ENCODE peak calls at places on chromosome 18, in six cellular contexts. P is breast epithelium, K is OCI-LY7, J is HL-60, R is IMR-90, M is natural killer cell. Y is an unnamed sample.

GRCh38 chr18:37512400-37512799 is 53.2 kb downstream of the CELF4 start:
- DNase-seq in K (no peak), M (no peak), P (no peak), J (no peak), R (no peak), Y (no peak)

GRCh38 chr18:48662021-48662661 is 123.3 kb downstream of the CTIF start:
- DNase-seq in M (no peak), K (no peak), P (no peak), R (peak; percentile 78), J (peak; percentile 71), Y (no peak)

GRCh38 chr18:11859903-11860407 is 8.7 kb downstream of the CHMP1B start:
- DNase-seq in K (no peak), M (no peak), P (no peak), J (no peak), R (peak; percentile 90), Y (no peak)

GRCh38 chr18:39350916-39351315 is 1785.3 kb upstream of the CELF4 start:
- DNase-seq in P (no peak), J (no peak), K (no peak), M (no peak), R (no peak), Y (no peak)

GRCh38 chr18:25365242-25365641 is 13.3 kb upstream of the ZNF521 start:
- DNase-seq in M (no peak), J (no peak), K (no peak), R (no peak), P (no peak), Y (no peak)

GRCh38 chr18:43563780-43564179 is 286.5 kb upstream of the SYT4 start:
- DNase-seq in K (peak; percentile 1), J (no peak), R (peak; percentile 6), P (no peak), M (no peak), Y (peak; percentile 52)

GRCh38 chr18:59921384-59921891 is 21.6 kb downstream of the PMAIP1 start:
- DNase-seq in P (no peak), J (no peak), R (no peak), M (peak; percentile 47), K (no peak), Y (no peak)

GRCh38 chr18:54749291-54749690 is 79.0 kb upstream of the RAB27B start:
- DNase-seq in J (no peak), K (no peak), R (no peak), P (no peak), M (no peak), Y (no peak)

GRCh38 chr18:53567935-53568574 is 656.4 kb downstream of the MBD2 start:
- DNase-seq in R (peak; percentile 13), J (no peak), M (no peak), P (no peak), K (peak; percentile 16), Y (peak; percentile 18)

GRCh38 chr18:8802031-8802679 is 96.8 kb downstream of the MTCL1 start:
- DNase-seq in J (no peak), M (no peak), K (no peak), P (no peak), R (no peak), Y (no peak)
- TF ChIP-seq CTCF in J (no peak), M (no peak), K (no peak), P (no peak), R (peak; percentile 8), Y (no peak)

DNA sequence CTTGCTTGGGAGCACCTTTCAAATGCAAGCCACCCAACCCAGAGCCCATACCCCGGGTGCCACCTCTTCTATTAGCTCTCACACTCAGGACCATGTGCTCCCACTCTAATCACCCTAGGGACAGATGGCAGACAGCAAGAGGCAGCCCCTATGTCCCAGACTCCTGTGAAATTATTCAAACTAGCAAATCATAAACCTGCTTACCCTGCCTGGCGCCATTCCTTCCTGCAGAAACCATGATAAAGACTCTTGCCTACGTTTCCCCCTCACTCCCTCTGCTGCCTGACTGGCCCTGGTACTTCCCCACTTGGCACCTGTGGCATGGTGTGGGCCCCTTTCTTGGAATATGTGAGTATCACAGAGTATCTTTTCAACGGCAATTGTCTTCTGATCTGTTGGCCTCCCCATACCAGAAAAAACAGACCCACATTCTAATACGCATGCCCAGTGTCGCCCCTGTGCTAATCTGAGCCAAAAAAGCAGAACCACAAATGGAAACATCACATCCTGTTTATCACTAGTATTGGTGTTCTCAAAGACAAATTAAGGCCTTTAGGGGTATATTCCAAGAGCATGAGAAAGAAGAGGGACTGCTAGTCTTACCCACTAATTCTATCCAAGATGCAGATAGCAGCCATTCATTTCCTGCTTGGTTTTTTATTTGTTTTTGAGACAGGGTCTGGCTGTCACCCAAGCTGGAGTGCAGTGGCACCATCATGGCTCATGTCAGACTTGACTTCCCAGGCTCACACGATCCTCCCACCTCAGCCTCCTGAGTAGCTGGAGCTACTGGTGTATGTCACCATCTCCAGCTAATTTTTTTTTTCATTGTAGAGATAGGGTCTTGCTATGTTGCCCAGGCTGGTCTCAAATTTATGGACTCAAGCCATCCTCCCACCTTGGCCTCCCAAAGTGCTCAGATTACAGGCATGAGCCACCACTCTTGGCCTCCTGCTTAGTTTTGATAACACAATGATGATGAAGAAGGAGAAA is 44.1 kb upstream of the TTC39C start:
- DNase-seq in R (no peak), J (no peak), P (no peak), M (no peak), K (peak; percentile 65), Y (no peak)
- TF ChIP-seq CTCF in R (no peak), J (no peak), P (no peak), M (no peak), K (no peak), Y (no peak)

DNA sequence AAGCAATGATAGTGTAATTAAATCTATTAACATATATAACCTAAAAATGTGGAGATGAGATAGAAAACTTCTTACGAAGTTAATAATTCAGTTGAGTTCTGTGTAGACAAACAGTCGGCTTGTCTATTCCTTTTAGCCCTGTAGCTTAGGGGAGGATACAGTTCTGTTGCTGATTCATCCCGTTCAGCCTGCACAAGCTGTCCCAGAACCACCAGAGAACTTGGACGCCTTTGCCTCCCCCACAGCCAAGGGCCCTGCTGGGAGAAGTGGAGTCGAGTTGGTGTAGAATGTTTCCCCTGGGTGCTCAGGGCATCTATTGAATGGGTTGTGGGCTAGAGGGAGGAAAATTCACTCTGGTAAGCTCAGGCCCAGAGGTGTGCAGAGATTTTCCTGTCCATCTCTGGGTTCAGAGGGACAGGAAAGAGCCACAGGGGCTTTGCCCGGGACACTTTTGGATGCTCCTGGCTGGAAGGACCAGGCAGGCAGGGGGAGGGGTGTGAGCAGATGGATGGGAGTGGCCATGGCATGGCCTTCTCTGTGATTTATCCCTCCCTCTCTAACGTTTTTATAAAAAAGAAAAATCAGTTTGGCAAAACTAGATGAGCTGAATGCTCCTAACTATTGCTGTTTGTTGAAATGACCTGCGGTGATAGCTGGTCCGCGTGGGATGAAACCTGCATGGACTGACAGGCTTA is 42.8 kb upstream of the GALR1 start:
- DNase-seq in M (no peak), J (no peak), P (no peak), R (peak; percentile 70), K (no peak), Y (no peak)
- TF ChIP-seq CTCF in M (no peak), J (no peak), P (no peak), R (no peak), K (no peak), Y (no peak)

GRCh38 chr18:33184178-33184577 is 256.3 kb downstream of the CCDC178 start:
- DNase-seq in P (no peak), J (no peak), M (no peak), K (no peak), R (no peak), Y (no peak)

GRCh38 chr18:33181016-33181415 is 259.5 kb downstream of the CCDC178 start:
- DNase-seq in K (no peak), M (no peak), J (no peak), R (no peak), P (no peak), Y (no peak)

GRCh38 chr18:33183136-33183535 is 257.4 kb downstream of the CCDC178 start:
- DNase-seq in P (no peak), R (no peak), K (no peak), J (no peak), M (no peak), Y (no peak)

DNA sequence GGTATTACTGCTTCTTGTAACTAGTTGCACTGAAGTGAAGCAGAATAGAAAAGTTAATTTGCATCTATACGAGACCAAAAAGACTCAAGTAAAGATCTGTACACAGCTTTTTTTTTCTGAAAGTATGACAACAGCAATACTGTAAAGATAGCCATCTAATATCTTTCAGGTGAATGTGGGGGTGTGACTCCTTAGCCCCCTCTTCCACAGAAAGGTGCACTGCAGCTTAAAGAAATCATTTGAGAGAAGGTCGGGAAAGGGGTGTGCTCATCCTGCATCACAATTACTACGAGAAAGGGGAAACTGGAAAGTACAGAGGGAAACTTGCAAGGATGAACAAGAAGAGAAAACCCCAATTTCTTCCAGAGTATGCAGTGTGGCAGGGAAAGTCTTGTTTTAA is 255.6 kb downstream of the CCDC178 start:
- DNase-seq in M (no peak), P (no peak), R (no peak), J (no peak), K (no peak), Y (no peak)
- TF ChIP-seq CTCF in M (no peak), P (no peak), R (no peak), J (no peak), K (peak; percentile 25), Y (peak; percentile 42)

GRCh38 chr18:79631096-79631507 is 48.5 kb upstream of the CTDP1 start:
- DNase-seq in P (no peak), J (no peak), R (no peak), M (no peak), K (no peak), Y (no peak)
- TF ChIP-seq CTCF in P (no peak), J (no peak), R (no peak), M (no peak), K (no peak), Y (no peak)